ENCODE peak calls at places on chromosomes 1 and 21, in five cellular contexts. One of them, this sample, is unnamed.

GRCh38 chr21:46180079-46180722 is 4.1 kb downstream of the SPATC1L start:
- DNase-seq in cardiac fibroblast: no peak
- DNase-seq in neural crest cell: no peak
- DNase-seq in OCI-M1: no peak
- DNase-seq in endothelial cell: no peak
- DNase-seq in this sample: no peak

GRCh38 chr1:240280560-240281322 is 189.1 kb downstream of the FMN2 start:
- DNase-seq in cardiac fibroblast: no peak
- DNase-seq in neural crest cell: no peak
- DNase-seq in OCI-M1: no peak
- DNase-seq in endothelial cell: no peak
- DNase-seq in this sample: no peak

GRCh38 chr1:19731311-19731821 is 66.7 kb downstream of the HTR6 start:
- DNase-seq in cardiac fibroblast: no peak
- DNase-seq in neural crest cell: no peak
- DNase-seq in OCI-M1: no peak
- DNase-seq in endothelial cell: no peak
- DNase-seq in this sample: no peak

GRCh38 chr1:177897601-177898376 is 72.1 kb downstream of the SEC16B start:
- DNase-seq in cardiac fibroblast: no peak
- DNase-seq in neural crest cell: no peak
- DNase-seq in OCI-M1: no peak
- DNase-seq in endothelial cell: no peak
- DNase-seq in this sample: no peak

GRCh38 chr1:106554294-106554693 is 502.2 kb upstream of the PRMT6 start:
- DNase-seq in cardiac fibroblast: no peak
- DNase-seq in neural crest cell: no peak
- DNase-seq in OCI-M1: no peak
- DNase-seq in endothelial cell: no peak
- DNase-seq in this sample: no peak

GRCh38 chr1:186440584-186440983 is 20.3 kb downstream of the PDC start:
- DNase-seq in cardiac fibroblast: no peak
- DNase-seq in neural crest cell: no peak
- DNase-seq in OCI-M1: no peak
- DNase-seq in endothelial cell: no peak
- DNase-seq in this sample: no peak

GRCh38 chr1:164017239-164017638 is 541.7 kb upstream of the PBX1 start:
- DNase-seq in cardiac fibroblast: no peak
- DNase-seq in neural crest cell: no peak
- DNase-seq in OCI-M1: no peak
- DNase-seq in endothelial cell: no peak
- DNase-seq in this sample: no peak

GRCh38 chr1:3261969-3262579 is 192.4 kb upstream of the ARHGEF16 start:
- DNase-seq in cardiac fibroblast: no peak
- DNase-seq in neural crest cell: no peak
- DNase-seq in OCI-M1: no peak
- DNase-seq in endothelial cell: no peak
- DNase-seq in this sample: no peak

GRCh38 chr1:223670458-223671159 is 5.1 kb upstream of the CAPN8 start:
- DNase-seq in cardiac fibroblast: peak; percentile 29
- DNase-seq in neural crest cell: peak; percentile 17
- DNase-seq in OCI-M1: peak; percentile 42
- DNase-seq in endothelial cell: peak; percentile 70
- DNase-seq in this sample: peak; percentile 6

GRCh38 chr1:165288301-165289120 is 68.0 kb downstream of the LMX1A start:
- DNase-seq in cardiac fibroblast: no peak
- DNase-seq in neural crest cell: no peak
- DNase-seq in OCI-M1: no peak
- DNase-seq in endothelial cell: no peak
- DNase-seq in this sample: no peak

This sample was measured in naive thymus-derived CD4-positive, alpha-beta T cell.